ENCODE peak calls at places on chromosomes 6 and 20, in seven cellular contexts. Y is PC-3, T is IMR-90, D is GM12878, F is psoas muscle, R is tibial artery, K is SJCRH30. I is an unnamed sample.

GRCh38 chr6:167744681-167745659 is 81.7 kb upstream of the AFDN start:
- DNase-seq in Y (no peak), T (no peak), D (no peak), F (no peak), R (no peak), K (no peak), I (no peak)

GRCh38 chr6:37696841-37697735 is 595 bp downstream of the MDGA1 start:
- DNase-seq in Y (no peak), T (no peak), D (no peak), F (peak; percentile 39), R (no peak), K (peak; percentile 54), I (peak; percentile 82)

GRCh38 chr6:80223743-80224212 is 117.3 kb downstream of the BCKDHB start:
- DNase-seq in Y (no peak), T (no peak), D (no peak), F (peak; percentile 25), R (peak; percentile 54), K (no peak), I (no peak)

GRCh38 chr20:62721511-62722197 is 13.0 kb downstream of the NTSR1 start:
- DNase-seq in Y (no peak), T (no peak), D (no peak), F (no peak), R (no peak), K (no peak), I (no peak)

GRCh38 chr6:11847515-11848244 is 69.1 kb upstream of the ADTRP start:
- DNase-seq in Y (no peak), T (peak; percentile 41), D (no peak), F (no peak), R (no peak), K (peak; percentile 6), I (no peak)

GRCh38 chr6:20092071-20092566 is 120.2 kb downstream of the MBOAT1 start:
- DNase-seq in Y (peak; percentile 73), T (peak; percentile 59), D (peak; percentile 17), F (no peak), R (no peak), K (peak; percentile 57), I (no peak)

GRCh38 chr6:89951574-89952360 is 57.5 kb downstream of the GJA10 start:
- DNase-seq in Y (peak; percentile 87), T (peak; percentile 31), D (no peak), F (no peak), R (no peak), K (peak; percentile 27), I (no peak)

GRCh38 chr20:54015496-54015895 is 54.9 kb downstream of the BCAS1 start:
- DNase-seq in Y (no peak), T (no peak), D (no peak), F (no peak), R (no peak), K (no peak), I (no peak)

GRCh38 chr6:122482750-122483080 is 11.1 kb upstream of the SERINC1 start:
- DNase-seq in Y (no peak), T (no peak), D (no peak), F (no peak), R (no peak), K (no peak), I (no peak)
- H3K4me3 ChIP-seq in Y (no peak overlapping the region), T (no peak overlapping the region), D (no peak overlapping the region), F (no peak overlapping the region), R (no peak overlapping the region), K (no peak overlapping the region), I (no peak overlapping the region)

GRCh38 chr6:40960784-40961430 is 78.1 kb downstream of the UNC5CL start:
- DNase-seq in Y (peak; percentile 87), T (peak; percentile 23), D (no peak), F (peak; percentile 14), R (no peak), K (peak; percentile 60), I (no peak)
- H3K4me1 ChIP-seq in Y (peaks cover 44% of the 10 kb centered on the region), T (peaks cover 11% of the 10 kb centered on the region), D (no peaks in the 10 kb centered on the region), F (peaks cover 3% of the 10 kb centered on the region), R (no peaks in the 10 kb centered on the region), K (peaks cover 39% of the 10 kb centered on the region), I (no peaks in the 10 kb centered on the region)

GRCh38 chr6:15620616-15621015 is 42.2 kb downstream of the DTNBP1 start:
- DNase-seq in Y (no peak), T (no peak), D (no peak), F (no peak), R (no peak), K (peak; percentile 46), I (no peak)

GRCh38 chr6:15621203-15622044 is 41.4 kb downstream of the DTNBP1 start:
- DNase-seq in Y (no peak), T (peak; percentile 30), D (peak; percentile 62), F (peak; percentile 26), R (peak; percentile 37), K (peak; percentile 69), I (peak; percentile 74)

GRCh38 chr6:15619330-15619729 is 43.5 kb downstream of the DTNBP1 start:
- DNase-seq in Y (no peak), T (no peak), D (no peak), F (no peak), R (no peak), K (no peak), I (no peak)

GRCh38 chr6:15616266-15616665 is 46.6 kb downstream of the DTNBP1 start:
- DNase-seq in Y (no peak), T (no peak), D (no peak), F (no peak), R (no peak), K (no peak), I (no peak)

GRCh38 chr6:15618685-15619084 is 44.1 kb downstream of the DTNBP1 start:
- DNase-seq in Y (no peak), T (no peak), D (no peak), F (no peak), R (no peak), K (no peak), I (no peak)
- H3K4me3 ChIP-seq in Y (no peak overlapping the region), T (no peak overlapping the region), D (no peak overlapping the region), F (no peak overlapping the region), R (no peak overlapping the region), K (no peak overlapping the region), I (no peak overlapping the region)

DNA sequence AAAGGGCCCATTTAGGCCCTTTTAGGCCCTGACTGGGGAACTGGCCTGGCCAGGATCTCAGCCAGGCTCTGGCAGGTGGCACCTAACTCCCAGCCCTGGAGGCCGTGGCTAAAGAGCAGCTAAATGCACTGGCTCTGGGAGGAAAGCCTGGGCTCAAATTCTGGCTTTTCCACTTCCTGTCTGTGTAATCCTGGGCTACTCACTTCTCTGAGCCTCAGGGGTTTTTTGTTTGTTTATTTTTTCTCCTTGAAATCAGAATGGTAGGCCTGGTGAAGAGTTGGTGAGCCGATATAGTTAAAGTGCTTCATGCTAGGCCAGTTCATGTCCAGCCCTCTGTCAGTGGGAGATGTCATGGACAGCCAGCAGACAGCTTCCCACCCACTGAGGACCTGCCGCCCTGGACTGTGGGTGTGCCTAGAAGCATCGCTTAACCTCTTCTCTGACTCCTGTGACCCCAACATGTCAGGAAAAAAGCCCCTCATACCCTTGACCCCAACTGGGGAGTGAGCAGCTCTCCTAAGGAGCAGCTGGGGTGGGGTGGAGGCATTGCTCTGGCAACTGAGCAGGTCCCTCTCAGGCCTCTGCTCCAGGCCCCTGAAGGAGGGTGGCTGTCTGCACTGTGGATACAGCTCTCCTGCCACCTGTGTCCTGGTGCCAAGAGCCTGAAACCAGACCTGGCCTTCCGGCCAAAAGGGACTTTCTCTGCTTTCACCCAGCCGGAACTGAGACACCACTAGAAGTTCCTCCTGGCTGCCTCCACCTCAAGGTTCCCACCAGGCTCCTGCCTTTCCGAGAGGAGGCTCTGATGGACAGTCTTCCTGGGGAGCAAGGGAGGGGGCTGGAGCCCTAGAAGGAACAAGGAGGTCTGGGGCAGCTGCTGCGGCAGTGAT is 57.2 kb upstream of the MYL9 start:
- DNase-seq in Y (peak; percentile 65), T (peak; percentile 75), D (no peak), F (peak; percentile 39), R (no peak), K (peak; percentile 89), I (no peak)
- H3K4me1 ChIP-seq in Y (peaks cover 16% of the 10 kb centered on the region), T (peaks cover 31% of the 10 kb centered on the region), D (peaks cover 12% of the 10 kb centered on the region), F (peaks cover 94% of the 10 kb centered on the region), R (peaks cover 94% of the 10 kb centered on the region), K (peaks cover 34% of the 10 kb centered on the region), I (peaks cover 6% of the 10 kb centered on the region)

DNA sequence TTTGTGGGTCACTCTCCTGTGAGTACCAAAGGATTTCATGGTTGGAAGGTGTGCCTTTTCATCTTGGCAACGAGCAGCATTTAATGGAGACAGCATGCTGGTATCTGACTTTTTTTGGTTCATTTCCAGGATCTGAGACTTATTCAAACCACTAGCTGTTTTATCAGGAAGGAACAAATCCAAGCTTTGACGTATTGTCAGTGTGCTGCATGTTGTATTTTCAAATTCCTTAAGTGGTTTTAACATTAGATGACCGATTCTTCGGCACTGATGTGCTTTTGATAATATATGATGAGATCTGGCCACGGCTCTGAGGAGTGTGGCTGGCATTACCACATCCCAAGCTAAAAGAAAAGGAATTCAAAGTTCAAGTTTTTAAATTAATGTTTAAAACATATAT is 6.4 kb downstream of the RMND1 start:
- DNase-seq in Y (no peak), T (peak; percentile 95), D (no peak), F (no peak), R (no peak), K (no peak), I (no peak)
- H3K4me3 ChIP-seq in Y (no peak overlapping the region), T (no peak overlapping the region), D (no peak overlapping the region), F (no peak overlapping the region), R (no peak overlapping the region), K (no peak overlapping the region), I (no peak overlapping the region)